ENCODE peak calls at places on chromosome 4, in seven cellular contexts. A is nephron progenitor cell, D is AG09309, O is Calu3, L is fibroblast of the aortic adventitia, U is astrocyte, B is brain microvascular endothelial cell. Y is an unnamed sample.

GRCh38 chr4:83837614-83838308 is 301.9 kb downstream of the GPAT3 start:
- DNase-seq in U (no peak), L (no peak), A (no peak), B (no peak), O (no peak), D (no peak), Y (no peak)

GRCh38 chr4:146134761-146135160 is 40.8 kb upstream of the LSM6 start:
- DNase-seq in B (no peak), A (no peak), D (no peak), L (peak; percentile 52), O (no peak), U (peak; percentile 28), Y (peak; percentile 43)

GRCh38 chr4:38795087-38795486 is 9.5 kb downstream of the TLR1 start:
- DNase-seq in O (no peak), B (no peak), U (no peak), D (no peak), A (no peak), L (no peak), Y (peak; percentile 72)

GRCh38 chr4:108775921-108776320 is 13.1 kb upstream of the ETNPPL start:
- DNase-seq in B (no peak), L (no peak), D (no peak), O (no peak), A (no peak), U (no peak), Y (no peak)

GRCh38 chr4:38865445-38865844 is 2.2 kb upstream of the FAM114A1 start:
- DNase-seq in B (no peak), A (no peak), L (no peak), D (no peak), O (no peak), U (no peak), Y (no peak)

GRCh38 chr4:59247032-59247431 is 1953.1 kb upstream of the ADGRL3 start:
- DNase-seq in D (no peak), L (no peak), A (no peak), B (no peak), O (no peak), U (no peak), Y (no peak)

GRCh38 chr4:108172780-108173598 is 4.3 kb upstream of the LEF1 start:
- DNase-seq in O (no peak), U (peak; percentile 50), L (peak; percentile 18), B (no peak), D (no peak), A (peak; percentile 76), Y (peak; percentile 29)

GRCh38 chr4:30294295-30294694 is 425.9 kb upstream of the PCDH7 start:
- DNase-seq in B (no peak), U (no peak), A (no peak), L (no peak), O (no peak), D (no peak), Y (no peak)

GRCh38 chr4:6527259-6527658 is 47.7 kb upstream of the MAN2B2 start:
- DNase-seq in A (no peak), U (no peak), L (no peak), O (peak; percentile 36), B (no peak), D (no peak), Y (no peak)

GRCh38 chr4:34181311-34181808 is 2063.0 kb downstream of the ARAP2 start:
- DNase-seq in L (peak; percentile 94), D (peak; percentile 90), O (peak; percentile 0), B (peak; percentile 32), U (peak; percentile 90), A (no peak), Y (peak; percentile 90)

GRCh38 chr4:8665406-8666360 is 73.1 kb downstream of the CPZ start:
- DNase-seq in A (no peak), L (no peak), B (no peak), U (no peak), D (no peak), O (no peak), Y (no peak)

GRCh38 chr4:88880501-88881226 is 176.3 kb downstream of the FAM13A start:
- DNase-seq in D (no peak), B (no peak), A (peak; percentile 8), U (no peak), O (no peak), L (no peak), Y (no peak)

GRCh38 chr4:154877110-154877760 is 96.2 kb downstream of the RBM46 start:
- DNase-seq in A (no peak), U (peak; percentile 12), O (peak; percentile 43), D (no peak), B (peak; percentile 16), L (peak; percentile 72), Y (peak; percentile 47)

GRCh38 chr4:172826346-172826745 is 342.3 kb upstream of the GALNT7 start:
- DNase-seq in U (peak; percentile 40), B (no peak), L (peak; percentile 3), D (no peak), A (no peak), O (no peak), Y (no peak)

GRCh38 chr4:16508968-16509367 is 282.7 kb upstream of the TAPT1 start:
- DNase-seq in B (peak; percentile 18), O (no peak), L (no peak), A (no peak), U (no peak), D (no peak), Y (no peak)

GRCh38 chr4:15231265-15232091 is 196.4 kb upstream of the C1QTNF7 start:
- DNase-seq in A (peak; percentile 79), B (peak; percentile 91), L (peak; percentile 92), U (peak; percentile 62), D (peak; percentile 53), O (peak; percentile 68), Y (peak; percentile 68)

GRCh38 chr4:103482893-103483292 is 236.9 kb downstream of the TACR3 start:
- DNase-seq in U (no peak), A (no peak), L (no peak), D (no peak), B (no peak), O (no peak), Y (no peak)

GRCh38 chr4:103478210-103478609 is 241.6 kb downstream of the TACR3 start:
- DNase-seq in O (no peak), D (no peak), B (no peak), L (no peak), U (no peak), A (no peak), Y (no peak)

GRCh38 chr4:103482471-103482870 is 237.3 kb downstream of the TACR3 start:
- DNase-seq in O (no peak), L (peak; percentile 12), D (no peak), A (no peak), B (no peak), U (no peak), Y (no peak)

GRCh38 chr4:103484521-103484920 is 235.3 kb downstream of the TACR3 start:
- DNase-seq in L (no peak), O (no peak), U (no peak), B (no peak), A (no peak), D (no peak), Y (peak; percentile 29)

GRCh38 chr4:103478729-103479128 is 241.1 kb downstream of the TACR3 start:
- DNase-seq in O (no peak), A (no peak), B (no peak), L (peak; percentile 28), U (no peak), D (no peak), Y (no peak)
- TF ChIP-seq CTCF in O (no peak), A (no peak), B (peak; percentile 23), L (no peak), U (no peak), D (peak; percentile 8), Y (peak; percentile 32)

DNA sequence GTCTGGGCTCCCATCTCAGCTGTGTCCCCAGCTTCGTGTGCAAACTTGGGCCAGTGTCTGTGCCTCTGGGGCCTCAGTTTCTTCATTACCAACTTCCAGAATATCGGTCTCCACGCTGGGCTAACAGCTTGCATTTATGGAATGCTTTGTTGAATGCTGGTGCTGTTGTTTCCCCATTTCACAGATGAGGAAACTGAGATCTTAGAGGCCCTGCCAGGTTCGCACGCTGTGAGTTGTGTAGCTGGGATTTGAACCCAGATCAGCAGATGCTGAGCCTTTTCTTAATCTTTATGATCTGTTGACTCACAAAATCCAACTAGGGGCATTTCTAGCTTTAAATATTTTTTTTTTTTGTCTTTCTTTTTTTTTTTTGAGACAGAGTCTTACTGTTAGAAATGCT is 101.5 kb upstream of the STX18 start:
- DNase-seq in L (no peak), B (no peak), D (no peak), A (no peak), U (no peak), O (no peak), Y (no peak)
- TF ChIP-seq CTCF in L (no peak), B (no peak), D (no peak), A (no peak), U (no peak), O (no peak), Y (no peak)

GRCh38 chr4:86522349-86522748 is 71.8 kb upstream of the PTPN13 start:
- DNase-seq in A (no peak), U (no peak), L (peak; percentile 39), D (no peak), O (no peak), B (no peak), Y (no peak)

GRCh38 chr4:86521373-86521969 is 72.6 kb upstream of the PTPN13 start:
- DNase-seq in A (no peak), L (no peak), U (no peak), D (no peak), B (no peak), O (no peak), Y (no peak)

DNA sequence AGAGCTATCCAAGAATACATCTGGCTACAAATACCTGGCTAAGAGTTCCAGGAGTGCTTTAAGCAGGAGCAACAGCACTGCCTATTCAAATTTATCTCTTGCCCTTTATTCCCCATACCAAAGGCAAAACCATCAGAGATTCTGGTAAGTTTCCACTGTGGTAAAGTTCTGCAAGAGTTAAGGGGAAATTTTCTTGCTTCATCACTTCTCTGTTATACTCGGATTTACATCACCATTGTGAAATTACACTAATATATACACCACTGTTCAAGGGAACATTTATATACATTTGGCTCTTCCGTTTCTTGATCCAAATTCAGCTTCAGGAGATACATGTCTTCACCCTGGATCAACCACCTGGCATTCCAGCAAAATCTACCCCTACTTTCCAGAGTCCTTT is 70.8 kb upstream of the PTPN13 start:
- DNase-seq in U (no peak), D (no peak), B (no peak), A (no peak), L (no peak), O (no peak), Y (no peak)
- TF ChIP-seq CTCF in U (no peak), D (no peak), B (no peak), A (no peak), L (no peak), O (no peak), Y (no peak)

GRCh38 chr4:72280252-72280651 is 248.5 kb downstream of the NPFFR2 start:
- DNase-seq in O (no peak), B (no peak), A (no peak), D (no peak), L (no peak), U (no peak), Y (no peak)

GRCh38 chr4:72283357-72283756 is 251.6 kb downstream of the NPFFR2 start:
- DNase-seq in D (no peak), L (no peak), O (no peak), B (no peak), U (no peak), A (no peak), Y (no peak)

GRCh38 chr4:72290737-72291136 is 258.9 kb downstream of the NPFFR2 start:
- DNase-seq in O (no peak), B (no peak), A (no peak), D (no peak), L (no peak), U (no peak), Y (no peak)

GRCh38 chr4:72286185-72286584 is 254.4 kb downstream of the NPFFR2 start:
- DNase-seq in B (no peak), O (no peak), U (peak; percentile 26), L (peak; percentile 40), A (no peak), D (no peak), Y (peak; percentile 11)
- TF ChIP-seq CTCF in B (no peak), O (no peak), U (peak; percentile 25), L (peak; percentile 15), A (no peak), D (peak; percentile 2), Y (peak; percentile 37)

GRCh38 chr4:184668511-184669114 is 19.1 kb downstream of the PRIMPOL start:
- DNase-seq in O (no peak), B (no peak), A (no peak), L (no peak), D (no peak), U (no peak), Y (no peak)
- TF ChIP-seq CTCF in O (no peak), B (no peak), A (no peak), L (no peak), D (no peak), U (no peak), Y (no peak)

Y was measured in mammary epithelial cell.